ENCODE peak calls at places on chromosomes 4 and X, in eight cellular contexts. Y is breast epithelium, M is lower leg skin, Z is tibial nerve, S is esophagus squamous epithelium, K is stomach, F is GM12892, B is heart left ventricle. D is an unnamed sample.

GRCh38 chr4:139866270-139866962 is 200.8 kb downstream of the MGST2 start:
- DNase-seq in Y (no peak), M (no peak), Z (no peak), S (no peak), K (no peak), F (no peak), B (no peak), D (no peak)

GRCh38 chr4:180617203-180617602 is 1626.0 kb upstream of the TENM3 start:
- DNase-seq in Y (no peak), M (no peak), Z (no peak), S (no peak), K (no peak), F (no peak), B (no peak), D (no peak)

GRCh38 chr4:86834901-86835300 is 14.3 kb downstream of the SLC10A6 start:
- DNase-seq in Y (no peak), M (no peak), Z (no peak), S (no peak), K (no peak), F (no peak), B (no peak), D (no peak)

GRCh38 chr4:8474856-8475255 is 34.3 kb downstream of the TRMT44 start:
- DNase-seq in Y (no peak), M (no peak), Z (no peak), S (no peak), K (no peak), F (no peak), B (no peak), D (no peak)

GRCh38 chr4:131650951-131651350 is 1498.1 kb upstream of the PCDH10 start:
- DNase-seq in Y (no peak), M (no peak), Z (no peak), S (no peak), K (no peak), F (no peak), B (no peak), D (no peak)

GRCh38 chrX:23779025-23779424 is 3.9 kb upstream of the SAT1 start:
- DNase-seq in Y (no peak), M (no peak), Z (no peak), S (no peak), K (no peak), F (no peak), B (no peak), D (no peak)

GRCh38 chr4:112173593-112174559 is 28.6 kb downstream of the FAM241A start:
- DNase-seq in Y (no peak), M (no peak), Z (no peak), S (no peak), K (peak), F (no peak), B (no peak), D (peak)

GRCh38 chrX:118520858-118521206 is 25.2 kb downstream of the DOCK11 start:
- DNase-seq in Y (no peak), M (no peak), Z (no peak), S (no peak), K (no peak), F (no peak), B (no peak), D (no peak)

GRCh38 chr4:4524364-4524763 is 17.5 kb downstream of the STX18 start:
- DNase-seq in Y (no peak), M (no peak), Z (no peak), S (no peak), K (no peak), F (peak), B (no peak), D (no peak)

GRCh38 chr4:88090898-88091297 is 67.5 kb downstream of the ABCG2 start:
- DNase-seq in Y (no peak), M (no peak), Z (no peak), S (no peak), K (no peak), F (no peak), B (no peak), D (no peak)

GRCh38 chrX:889966-890651 is 259.5 kb downstream of the SHOX start:
- DNase-seq in Y (no peak), M (no peak), Z (no peak), S (no peak), K (no peak), F (no peak), B (no peak), D (no peak)

GRCh38 chrX:154373340-154374306 is 811 bp downstream of the FLNA start:
- DNase-seq in Y (peak), M (no peak), Z (peak), S (no peak), K (peak), F (no peak), B (peak), D (peak)

GRCh38 chr4:75940692-75941253 is at the start of gene NAAA:
- DNase-seq in Y (peak), M (peak), Z (peak), S (peak), K (peak), F (peak), B (peak), D (peak)
- TF ChIP-seq POLR2A in Y (no peak), M (no peak), Z (peak), S (peak), K (no peak), F (peak), B (no peak), D (peak)

DNA sequence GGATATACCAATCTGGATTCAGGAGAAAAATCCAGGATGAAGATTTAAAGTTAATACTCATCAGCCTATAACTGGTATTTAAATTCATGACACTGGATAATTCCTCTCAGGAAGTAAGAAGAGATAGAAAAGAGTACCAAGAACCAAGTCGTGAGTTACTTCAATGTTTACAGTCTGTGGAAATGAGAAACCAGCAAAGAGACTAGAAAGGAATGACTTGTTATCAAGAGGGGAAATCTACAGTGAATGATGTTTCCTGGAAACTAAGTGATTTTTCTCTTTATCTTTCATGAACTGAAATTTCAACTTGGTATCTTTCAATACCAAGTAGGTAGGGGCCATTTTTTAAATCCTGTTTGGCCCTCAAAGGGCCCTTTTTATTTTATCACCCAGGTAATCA is 217.9 kb upstream of the AFF2 start:
- DNase-seq in Y (no peak), M (no peak), Z (no peak), S (no peak), K (no peak), F (no peak), B (no peak), D (no peak)
- TF ChIP-seq POLR2A in Y (no peak), M (no peak), Z (no peak), S (no peak), K (no peak), F (no peak), B (no peak), D (no peak)

DNA sequence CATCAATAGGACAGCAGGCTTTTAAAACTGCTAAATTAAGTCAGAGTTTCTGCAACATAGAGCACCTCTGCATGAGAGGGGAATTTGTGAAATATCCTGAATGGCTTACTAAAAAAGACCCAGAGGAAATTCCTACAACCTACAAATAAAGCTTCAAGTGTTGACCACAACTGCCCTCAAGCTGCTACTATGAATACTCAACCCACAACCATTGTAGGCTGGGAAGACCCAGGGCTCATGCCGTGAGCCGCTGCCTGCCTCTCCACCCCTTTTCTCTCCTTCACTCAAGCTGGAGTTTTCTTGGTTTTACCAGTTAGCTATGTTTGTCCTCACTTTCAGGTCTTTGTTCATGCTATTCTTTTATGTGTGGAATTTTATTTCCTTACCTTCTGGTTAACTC is 151.6 kb downstream of the EMCN start:
- DNase-seq in Y (no peak), M (no peak), Z (no peak), S (no peak), K (no peak), F (no peak), B (no peak), D (no peak)
- TF ChIP-seq POLR2A in Y (no peak), M (no peak), Z (no peak), S (no peak), K (no peak), F (no peak), B (no peak), D (no peak)

DNA sequence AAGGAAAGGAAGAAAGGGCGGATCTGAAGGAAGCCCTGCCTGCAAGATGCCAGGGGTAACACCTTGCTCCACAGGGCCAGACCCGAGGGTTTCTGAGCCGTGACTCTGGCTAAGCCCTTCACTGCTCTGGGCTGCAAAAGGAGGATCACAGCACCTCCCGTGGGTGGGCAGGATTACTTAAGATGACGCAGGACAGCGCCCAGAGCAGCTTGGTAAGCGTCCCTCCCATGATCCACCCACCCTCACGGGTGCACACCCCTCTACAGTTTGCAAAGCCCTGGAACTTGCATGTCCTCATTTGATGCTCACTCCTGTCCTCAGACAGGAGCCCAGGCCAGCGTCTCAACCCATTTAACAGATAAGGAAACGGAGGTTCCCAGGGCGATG is 64.9 kb downstream of the CRMP1 start:
- DNase-seq in Y (no peak), M (no peak), Z (no peak), S (no peak), K (no peak), F (no peak), B (no peak), D (no peak)
- TF ChIP-seq POLR2A in Y (no peak), M (no peak), Z (no peak), S (no peak), K (no peak), F (no peak), B (no peak), D (no peak)

GRCh38 chrX:95351089-95351488 is 1333.6 kb upstream of the DIAPH2 start:
- DNase-seq in Y (no peak), M (no peak), Z (no peak), S (no peak), K (no peak), F (no peak), B (no peak), D (no peak)
- TF ChIP-seq POLR2A in Y (no peak), M (no peak), Z (no peak), S (no peak), K (no peak), F (no peak), B (no peak), D (no peak)

GRCh38 chrX:49878834-49879655 is at the start of gene USP27X:
- DNase-seq in Y (peak), M (peak), Z (peak), S (no peak), K (peak), F (peak), B (peak), D (peak)
- TF ChIP-seq POLR2A in Y (peak), M (no peak), Z (peak), S (peak), K (no peak), F (no peak), B (no peak), D (peak)

GRCh38 chrX:111435469-111435868 is 23.5 kb upstream of the DCX start:
- DNase-seq in Y (no peak), M (no peak), Z (no peak), S (no peak), K (no peak), F (no peak), B (no peak), D (no peak)

GRCh38 chrX:111431007-111431406 is 19.0 kb upstream of the DCX start:
- DNase-seq in Y (no peak), M (no peak), Z (no peak), S (no peak), K (no peak), F (no peak), B (no peak), D (no peak)
- TF ChIP-seq POLR2A in Y (no peak), M (no peak), Z (no peak), S (no peak), K (no peak), F (no peak), B (no peak), D (no peak)

GRCh38 chr4:76204936-76205335 is 8.7 kb downstream of the SCARB2 start:
- DNase-seq in Y (no peak), M (no peak), Z (no peak), S (no peak), K (no peak), F (no peak), B (no peak), D (no peak)

GRCh38 chr4:76206222-76206942 is 7.2 kb downstream of the SCARB2 start:
- DNase-seq in Y (no peak), M (no peak), Z (no peak), S (no peak), K (no peak), F (no peak), B (no peak), D (no peak)

GRCh38 chr4:76209876-76210275 is 3.7 kb downstream of the SCARB2 start:
- DNase-seq in Y (no peak), M (no peak), Z (no peak), S (no peak), K (no peak), F (no peak), B (no peak), D (no peak)

GRCh38 chr4:76210502-76210901 is 3.1 kb downstream of the SCARB2 start:
- DNase-seq in Y (no peak), M (no peak), Z (no peak), S (no peak), K (no peak), F (no peak), B (no peak), D (no peak)

DNA sequence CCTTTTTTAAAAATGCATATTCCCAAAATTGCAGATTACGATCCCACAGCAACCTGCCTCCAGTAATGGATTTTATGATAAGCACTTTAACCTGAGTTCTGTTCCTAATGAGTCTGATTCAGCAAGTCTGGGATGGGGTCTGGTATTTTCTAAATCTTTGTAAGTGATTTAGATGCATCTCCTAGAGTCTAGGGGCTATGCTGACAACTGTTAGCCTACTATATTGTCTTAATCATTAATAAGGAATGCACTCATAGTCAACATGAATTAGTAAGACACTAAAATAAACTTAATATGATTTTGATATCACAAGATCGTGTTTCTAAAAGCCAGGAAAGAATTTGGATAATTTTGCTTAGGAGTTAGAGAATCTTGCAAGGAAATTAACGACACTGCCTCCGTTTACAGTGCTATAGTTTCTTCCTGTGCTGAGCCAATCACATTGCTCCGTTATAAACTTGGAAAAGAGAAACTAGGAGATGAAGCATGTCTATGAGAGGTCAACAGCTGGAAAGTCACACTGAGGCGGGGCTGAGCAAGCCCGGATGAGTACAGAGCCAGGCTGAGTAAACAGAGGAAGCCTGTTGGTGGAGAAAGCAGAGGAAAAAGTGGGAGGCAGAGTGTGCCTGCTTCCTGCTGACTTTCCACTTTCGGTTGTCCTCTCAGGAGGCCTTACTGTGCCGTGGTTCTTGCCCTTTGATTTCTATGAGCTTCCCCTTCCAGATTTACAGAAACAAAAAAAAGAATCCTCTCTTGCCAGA is 5.4 kb downstream of the SCARB2 start:
- DNase-seq in Y (peak), M (peak), Z (peak), S (no peak), K (peak), F (no peak), B (peak), D (peak)
- TF ChIP-seq POLR2A in Y (no peak), M (no peak), Z (peak), S (peak), K (no peak), F (no peak), B (no peak), D (no peak)

GRCh38 chr4:82561745-82562552 is at the start of gene TMEM150C:
- DNase-seq in Y (peak), M (no peak), Z (no peak), S (no peak), K (no peak), F (peak), B (peak), D (no peak)
- TF ChIP-seq POLR2A in Y (no peak), M (no peak), Z (no peak), S (no peak), K (no peak), F (no peak), B (no peak), D (peak)